ENCODE peak calls at places on chromosomes 5 and 9, in six cellular contexts. X is fibroblast of lung, N is astrocyte, K is hepatocyte, T is endothelial cell of umbilical vein, J is GM23338. L is an unnamed sample.

GRCh38 chr9:112371060-112371459 is 8.8 kb upstream of the HSDL2 start:
- DNase-seq in X (no peak), N (no peak), K (no peak), T (no peak), J (no peak), L (no peak)

GRCh38 chr9:87796232-87796631 is 70.3 kb downstream of the CTSL start:
- DNase-seq in X (no peak), N (no peak), K (no peak), T (no peak), J (no peak), L (no peak)

GRCh38 chr9:69809304-69809863 is 11.2 kb upstream of the CFAP95 start:
- DNase-seq in X (no peak), N (no peak), K (no peak), T (peak; percentile 36), J (peak; percentile 83), L (no peak)

GRCh38 chr5:172110921-172111873 is 76.8 kb downstream of the STK10 start:
- DNase-seq in X (peak; percentile 60), N (peak; percentile 52), K (peak; percentile 41), T (peak; percentile 21), J (peak; percentile 28), L (no peak)

GRCh38 chr9:80932181-80932580 is 757.2 kb downstream of the TLE1 start:
- DNase-seq in X (no peak), N (no peak), K (no peak), T (no peak), J (no peak), L (no peak)

GRCh38 chr5:170896779-170897178 is 35.0 kb downstream of the RANBP17 start:
- DNase-seq in X (peak; percentile 58), N (peak; percentile 44), K (peak; percentile 13), T (peak; percentile 9), J (peak; percentile 89), L (no peak)

GRCh38 chr5:42994285-42995151 is 45.6 kb downstream of the ANXA2R start:
- DNase-seq in X (peak; percentile 94), N (peak; percentile 91), K (peak; percentile 91), T (peak; percentile 96), J (peak; percentile 96), L (no peak)

GRCh38 chr5:6732634-6733410 is 19.6 kb downstream of the TENT4A start:
- DNase-seq in X (peak; percentile 81), N (peak; percentile 73), K (no peak), T (peak; percentile 87), J (no peak), L (no peak)

GRCh38 chr9:107229146-107229545 is 53.9 kb upstream of the RAD23B start:
- DNase-seq in X (no peak), N (no peak), K (no peak), T (no peak), J (no peak), L (no peak)

GRCh38 chr5:152505442-152506042 is 100.5 kb upstream of the NMUR2 start:
- DNase-seq in X (peak; percentile 33), N (peak; percentile 17), K (peak; percentile 82), T (peak; percentile 37), J (peak; percentile 83), L (no peak)
- H2AFZ ChIP-seq in X (no peak overlapping the region), N (no peak overlapping the region), K (no peak overlapping the region), T (no peak overlapping the region), J (no peak overlapping the region), L (no peak overlapping the region)

GRCh38 chr9:98085058-98085457 is 28.5 kb downstream of the NANS start:
- DNase-seq in X (no peak), N (no peak), K (no peak), T (no peak), J (no peak), L (no peak)

GRCh38 chr9:98087420-98088354 is 31.2 kb downstream of the NANS start:
- DNase-seq in X (peak; percentile 69), N (peak; percentile 57), K (peak; percentile 77), T (peak; percentile 76), J (peak; percentile 86), L (peak; percentile 60)

GRCh38 chr9:98086461-98086860 is 29.9 kb downstream of the NANS start:
- DNase-seq in X (no peak), N (no peak), K (no peak), T (no peak), J (no peak), L (no peak)

GRCh38 chr9:98084396-98084795 is 27.9 kb downstream of the NANS start:
- DNase-seq in X (no peak), N (no peak), K (no peak), T (no peak), J (no peak), L (no peak)

DNA sequence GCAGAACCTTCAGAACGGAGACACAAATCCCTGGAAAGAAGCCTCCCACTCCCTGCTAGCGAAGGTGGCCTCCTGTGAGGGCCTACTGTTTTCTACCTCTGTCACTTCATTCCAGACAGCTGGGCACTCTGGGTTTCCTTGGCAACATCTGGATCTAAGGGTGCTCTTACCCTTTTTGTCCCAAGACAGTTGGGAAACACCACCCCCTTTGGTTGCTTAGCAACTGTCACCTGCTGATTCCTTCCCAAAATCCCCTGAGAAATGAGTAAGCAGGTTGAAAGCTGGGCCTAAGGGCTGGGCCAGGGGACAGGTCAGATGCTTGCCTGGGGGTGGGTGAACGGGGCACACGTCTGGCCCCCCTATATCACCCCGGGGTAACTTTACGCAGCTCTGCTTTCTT is 29.4 kb downstream of the NANS start:
- DNase-seq in X (no peak), N (no peak), K (no peak), T (no peak), J (peak; percentile 83), L (no peak)
- H3K4me3 ChIP-seq in X (no peak overlapping the region), N (no peak overlapping the region), K (no peak overlapping the region), T (no peak overlapping the region), J (no peak overlapping the region), L (no peak overlapping the region)

GRCh38 chr5:21168557-21168956 is 1180.6 kb upstream of the CDH18 start:
- DNase-seq in X (no peak), N (no peak), K (no peak), T (no peak), J (no peak), L (no peak)
- H2AFZ ChIP-seq in X (no peak overlapping the region), N (no peak overlapping the region), K (no peak overlapping the region), T (no peak overlapping the region), J (no peak overlapping the region), L (no peak overlapping the region)

GRCh38 chr5:37578176-37578575 is 199.1 kb downstream of the WDR70 start:
- DNase-seq in X (no peak), N (no peak), K (no peak), T (no peak), J (no peak), L (no peak)

GRCh38 chr5:37580106-37580505 is 201.0 kb downstream of the WDR70 start:
- DNase-seq in X (no peak), N (no peak), K (no peak), T (no peak), J (no peak), L (no peak)

GRCh38 chr5:37571974-37572373 is 192.9 kb downstream of the WDR70 start:
- DNase-seq in X (no peak), N (no peak), K (no peak), T (no peak), J (no peak), L (no peak)

GRCh38 chr5:37576496-37576895 is 197.4 kb downstream of the WDR70 start:
- DNase-seq in X (no peak), N (no peak), K (no peak), T (no peak), J (no peak), L (no peak)

DNA sequence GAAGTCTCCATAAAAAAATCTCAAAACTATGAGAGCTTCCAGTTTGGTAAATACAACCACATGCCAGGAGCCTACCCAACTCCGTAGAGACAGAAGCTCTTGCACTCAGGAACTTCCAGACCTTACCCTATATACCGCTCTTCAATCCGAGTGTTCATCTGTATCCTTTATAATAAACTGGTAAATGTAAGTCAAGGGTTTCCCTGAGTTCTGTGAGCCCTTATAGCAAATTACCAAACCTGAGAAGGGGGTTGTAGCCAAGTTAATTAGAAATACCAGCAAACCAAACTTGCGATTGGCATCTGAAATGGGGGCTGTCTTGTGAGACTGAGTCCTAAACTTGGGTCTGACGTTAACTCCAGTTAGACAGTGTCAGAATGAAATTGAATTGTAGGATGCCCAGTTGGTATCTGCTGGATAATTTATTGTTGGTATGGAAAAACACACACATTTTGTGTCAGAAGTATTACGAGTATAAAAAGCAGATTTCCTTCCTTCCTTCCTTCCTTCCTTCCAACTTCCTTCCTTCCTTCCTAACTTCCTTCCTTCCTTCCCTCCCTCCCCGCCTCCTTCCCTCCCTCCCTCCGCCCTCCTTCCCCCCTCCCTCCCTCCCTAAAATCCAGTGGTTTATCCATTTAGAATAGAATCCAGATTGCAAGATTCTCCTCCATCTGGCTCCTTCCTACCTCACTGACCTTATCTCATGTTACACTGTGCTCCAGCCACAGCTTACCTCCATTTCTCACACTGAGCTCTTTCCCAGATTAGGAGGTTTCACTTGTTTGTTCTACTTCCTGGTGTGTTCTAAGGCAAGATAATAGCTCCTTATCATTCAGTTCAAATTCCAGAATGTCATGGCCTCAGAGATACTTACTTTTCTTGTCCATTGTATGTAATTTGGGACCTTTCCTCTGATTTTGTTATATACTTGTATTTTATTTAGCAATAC is 196.7 kb downstream of the WDR70 start:
- DNase-seq in X (peak; percentile 48), N (peak; percentile 49), K (peak; percentile 23), T (no peak), J (peak; percentile 9), L (no peak)
- H3K4me3 ChIP-seq in X (no peak overlapping the region), N (no peak overlapping the region), K (no peak overlapping the region), T (no peak overlapping the region), J (no peak overlapping the region), L (no peak overlapping the region)

GRCh38 chr5:59813761-59814562 is 79.6 kb downstream of the PDE4D start:
- DNase-seq in X (peak; percentile 69), N (peak; percentile 61), K (peak; percentile 78), T (peak; percentile 86), J (peak; percentile 81), L (no peak)
- H2AFZ ChIP-seq in X (no peak overlapping the region), N (no peak overlapping the region), K (no peak overlapping the region), T (peak overlapping the region; percentile 26), J (peak overlapping the region; percentile 20), L (no peak overlapping the region)

DNA sequence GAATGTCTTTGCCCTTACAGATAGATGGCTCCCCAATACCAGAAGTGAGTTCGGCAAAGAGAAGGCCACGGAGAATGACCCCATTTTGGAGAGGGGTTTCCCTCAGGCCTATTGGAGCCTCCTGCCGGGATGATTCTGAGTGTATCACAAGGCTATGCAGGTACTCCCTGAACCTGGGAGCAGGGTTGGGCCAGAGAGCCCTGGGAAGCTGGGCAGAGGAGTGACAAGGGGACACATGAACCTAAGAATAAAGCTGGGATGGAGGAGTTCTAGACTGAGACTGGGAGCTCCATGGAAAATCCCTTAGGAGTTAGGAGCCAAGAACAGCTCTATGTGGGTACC is 433 bp downstream of the LEAP2 start:
- DNase-seq in X (no peak), N (no peak), K (no peak), T (no peak), J (no peak), L (no peak)
- H3K4me3 ChIP-seq in X (no peak overlapping the region), N (no peak overlapping the region), K (no peak overlapping the region), T (no peak overlapping the region), J (no peak overlapping the region), L (no peak overlapping the region)

GRCh38 chr9:89372230-89372816 is 54.0 kb downstream of the SECISBP2 start:
- DNase-seq in X (no peak), N (no peak), K (no peak), T (no peak), J (peak; percentile 22), L (no peak)
- H2AFZ ChIP-seq in X (no peak overlapping the region), N (no peak overlapping the region), K (no peak overlapping the region), T (no peak overlapping the region), J (no peak overlapping the region), L (no peak overlapping the region)